ENCODE peak calls at places on chromosome 21, in seven cellular contexts. One of them, this sample, is unnamed.

GRCh38 chr21:46161180-46161799 is 5.9 kb upstream of the FTCD start:
- DNase-seq in AG09319: no peak
- DNase-seq in GM12865: peak; percentile 1
- DNase-seq in mucosa of descending colon: peak; percentile 31
- DNase-seq in NCI-H1436: no peak
- DNase-seq in M059J: no peak
- DNase-seq in stimulated activated CD4-positive, alpha-beta T cell treated with anti-CD3 and anti-CD28 coated beads, Interleukin-4, amount 100 ng/mL, for 1 hour: no peak
- DNase-seq in this sample: no peak

GRCh38 chr21:33729631-33730030 is 87.3 kb downstream of the ITSN1 start:
- DNase-seq in AG09319: no peak
- DNase-seq in GM12865: no peak
- DNase-seq in mucosa of descending colon: no peak
- DNase-seq in NCI-H1436: no peak
- DNase-seq in M059J: no peak
- DNase-seq in stimulated activated CD4-positive, alpha-beta T cell treated with anti-CD3 and anti-CD28 coated beads, Interleukin-4, amount 100 ng/mL, for 1 hour: no peak
- DNase-seq in this sample: no peak

GRCh38 chr21:26116456-26117011 is 54.0 kb downstream of the APP start:
- DNase-seq in AG09319: peak; percentile 50
- DNase-seq in GM12865: no peak
- DNase-seq in mucosa of descending colon: no peak
- DNase-seq in NCI-H1436: no peak
- DNase-seq in M059J: peak; percentile 29
- DNase-seq in stimulated activated CD4-positive, alpha-beta T cell treated with anti-CD3 and anti-CD28 coated beads, Interleukin-4, amount 100 ng/mL, for 1 hour: no peak
- DNase-seq in this sample: no peak

GRCh38 chr21:46322351-46323226 is 1.1 kb downstream of the C21orf58 start:
- DNase-seq in AG09319: no peak
- DNase-seq in GM12865: peak; percentile 48
- DNase-seq in mucosa of descending colon: peak; percentile 59
- DNase-seq in NCI-H1436: no peak
- DNase-seq in M059J: peak; percentile 66
- DNase-seq in stimulated activated CD4-positive, alpha-beta T cell treated with anti-CD3 and anti-CD28 coated beads, Interleukin-4, amount 100 ng/mL, for 1 hour: no peak
- DNase-seq in this sample: no peak

GRCh38 chr21:36926989-36927695 is 39.3 kb downstream of the HLCS start:
- DNase-seq in AG09319: no peak
- DNase-seq in GM12865: no peak
- DNase-seq in mucosa of descending colon: no peak
- DNase-seq in NCI-H1436: no peak
- DNase-seq in M059J: no peak
- DNase-seq in stimulated activated CD4-positive, alpha-beta T cell treated with anti-CD3 and anti-CD28 coated beads, Interleukin-4, amount 100 ng/mL, for 1 hour: no peak
- DNase-seq in this sample: no peak

GRCh38 chr21:36627242-36627641 is 71.7 kb upstream of the SIM2 start:
- DNase-seq in AG09319: no peak
- DNase-seq in GM12865: no peak
- DNase-seq in mucosa of descending colon: no peak
- DNase-seq in NCI-H1436: no peak
- DNase-seq in M059J: peak; percentile 31
- DNase-seq in stimulated activated CD4-positive, alpha-beta T cell treated with anti-CD3 and anti-CD28 coated beads, Interleukin-4, amount 100 ng/mL, for 1 hour: no peak
- DNase-seq in this sample: peak; percentile 57

GRCh38 chr21:38266732-38267131 is 9.9 kb downstream of the KCNJ15 start:
- DNase-seq in AG09319: no peak
- DNase-seq in GM12865: no peak
- DNase-seq in mucosa of descending colon: no peak
- DNase-seq in NCI-H1436: no peak
- DNase-seq in M059J: peak; percentile 76
- DNase-seq in stimulated activated CD4-positive, alpha-beta T cell treated with anti-CD3 and anti-CD28 coated beads, Interleukin-4, amount 100 ng/mL, for 1 hour: no peak
- DNase-seq in this sample: peak; percentile 54

GRCh38 chr21:15421947-15422346 is 307.8 kb upstream of the USP25 start:
- DNase-seq in AG09319: no peak
- DNase-seq in GM12865: no peak
- DNase-seq in mucosa of descending colon: no peak
- DNase-seq in NCI-H1436: no peak
- DNase-seq in M059J: no peak
- DNase-seq in stimulated activated CD4-positive, alpha-beta T cell treated with anti-CD3 and anti-CD28 coated beads, Interleukin-4, amount 100 ng/mL, for 1 hour: no peak
- DNase-seq in this sample: peak; percentile 55

GRCh38 chr21:42319851-42320602 is 4.8 kb upstream of the TFF3 start:
- DNase-seq in AG09319: no peak
- DNase-seq in GM12865: no peak
- DNase-seq in mucosa of descending colon: peak; percentile 80
- DNase-seq in NCI-H1436: no peak
- DNase-seq in M059J: no peak
- DNase-seq in stimulated activated CD4-positive, alpha-beta T cell treated with anti-CD3 and anti-CD28 coated beads, Interleukin-4, amount 100 ng/mL, for 1 hour: no peak
- DNase-seq in this sample: no peak